ENCODE peak calls at places on chromosomes 7 and 10, in four cellular contexts. One of them, this sample, is unnamed.

GRCh38 chr10:12513775-12514663 is 164.7 kb downstream of the CAMK1D start:
- DNase-seq in fibroblast of lung: no peak
- DNase-seq in retina: peak
- DNase-seq in H54: no peak
- DNase-seq in this sample: peak

GRCh38 chr7:66617295-66617694 is 11.4 kb upstream of the KCTD7 start:
- DNase-seq in H54: no peak
- DNase-seq in retina: no peak
- DNase-seq in fibroblast of lung: no peak
- DNase-seq in this sample: no peak

GRCh38 chr10:69065406-69066361 is 22.2 kb upstream of the SRGN start:
- DNase-seq in H54: no peak
- DNase-seq in retina: no peak
- DNase-seq in fibroblast of lung: peak
- DNase-seq in this sample: no peak

GRCh38 chr7:112137141-112138101 is 68.8 kb downstream of the DOCK4 start:
- DNase-seq in H54: no peak
- DNase-seq in fibroblast of lung: no peak
- DNase-seq in retina: no peak
- DNase-seq in this sample: no peak

GRCh38 chr7:48887500-48887899 is 36.8 kb upstream of the CDC14C start:
- DNase-seq in retina: no peak
- DNase-seq in fibroblast of lung: peak
- DNase-seq in H54: peak
- DNase-seq in this sample: no peak

GRCh38 chr7:2774280-2774679 is 69.8 kb downstream of the GNA12 start:
- DNase-seq in retina: no peak
- DNase-seq in H54: no peak
- DNase-seq in fibroblast of lung: no peak
- DNase-seq in this sample: no peak

GRCh38 chr7:22350466-22351328 is 6.3 kb downstream of the RAPGEF5 start:
- DNase-seq in H54: no peak
- DNase-seq in fibroblast of lung: peak
- DNase-seq in retina: no peak
- DNase-seq in this sample: peak

GRCh38 chr10:30059209-30060107 is at the start of gene JCAD:
- DNase-seq in H54: peak
- DNase-seq in fibroblast of lung: no peak
- DNase-seq in retina: peak
- DNase-seq in this sample: no peak

GRCh38 chr7:104156842-104157277 is 51.0 kb downstream of the ORC5 start:
- DNase-seq in fibroblast of lung: peak
- DNase-seq in H54: no peak
- DNase-seq in retina: peak
- DNase-seq in this sample: peak

GRCh38 chr7:155438778-155439177 is 19.2 kb upstream of the EN2 start:
- DNase-seq in retina: no peak
- DNase-seq in fibroblast of lung: no peak
- DNase-seq in H54: no peak
- DNase-seq in this sample: no peak

GRCh38 chr10:108095932-108096925 is 931.7 kb upstream of the SORCS1 start:
- DNase-seq in retina: no peak
- DNase-seq in H54: no peak
- DNase-seq in fibroblast of lung: no peak
- DNase-seq in this sample: no peak

GRCh38 chr10:58641095-58641531 is 128.4 kb downstream of the BICC1 start:
- DNase-seq in retina: peak
- DNase-seq in fibroblast of lung: peak
- DNase-seq in H54: no peak
- DNase-seq in this sample: peak

GRCh38 chr7:91325731-91326130 is 61.5 kb downstream of the FZD1 start:
- DNase-seq in H54: no peak
- DNase-seq in fibroblast of lung: peak
- DNase-seq in retina: no peak
- DNase-seq in this sample: no peak

GRCh38 chr10:59234814-59235429 is 58.5 kb downstream of the PHYHIPL start:
- DNase-seq in H54: no peak
- DNase-seq in fibroblast of lung: peak
- DNase-seq in retina: no peak
- DNase-seq in this sample: no peak

GRCh38 chr10:114685456-114685855 is 27.4 kb upstream of the ABLIM1 start:
- DNase-seq in retina: no peak
- DNase-seq in fibroblast of lung: no peak
- DNase-seq in H54: no peak
- DNase-seq in this sample: no peak

GRCh38 chr7:151202836-151203235 is 7.5 kb downstream of the H2BK1 start:
- DNase-seq in retina: no peak
- DNase-seq in H54: no peak
- DNase-seq in fibroblast of lung: no peak
- DNase-seq in this sample: no peak

GRCh38 chr10:71456631-71457030 is 59.9 kb downstream of the CDH23 start:
- DNase-seq in H54: no peak
- DNase-seq in retina: no peak
- DNase-seq in fibroblast of lung: no peak
- DNase-seq in this sample: no peak

GRCh38 chr7:81447351-81447952 is 322.4 kb downstream of the HGF start:
- DNase-seq in fibroblast of lung: peak
- DNase-seq in retina: no peak
- DNase-seq in H54: no peak
- DNase-seq in this sample: no peak

GRCh38 chr10:114768394-114768786 is 53.2 kb upstream of the FHIP2A start:
- DNase-seq in fibroblast of lung: no peak
- DNase-seq in retina: peak
- DNase-seq in H54: no peak
- DNase-seq in this sample: no peak

GRCh38 chr7:156148547-156148946 is 336.3 kb upstream of the SHH start:
- DNase-seq in retina: no peak
- DNase-seq in fibroblast of lung: no peak
- DNase-seq in H54: no peak
- DNase-seq in this sample: no peak

GRCh38 chr10:101781984-101782810 is 1.0 kb downstream of the NPM3 start:
- DNase-seq in fibroblast of lung: no peak
- DNase-seq in retina: no peak
- DNase-seq in H54: no peak
- DNase-seq in this sample: no peak

GRCh38 chr7:82442492-82443043 is 1.0 kb downstream of the CACNA2D1 start:
- DNase-seq in fibroblast of lung: peak
- DNase-seq in H54: no peak
- DNase-seq in retina: peak
- DNase-seq in this sample: no peak

GRCh38 chr7:89994483-89994882 is 159.8 kb upstream of the STEAP1 start:
- DNase-seq in fibroblast of lung: no peak
- DNase-seq in H54: no peak
- DNase-seq in retina: no peak
- DNase-seq in this sample: no peak

GRCh38 chr10:86339226-86339865 is 27.2 kb downstream of the GRID1 start:
- DNase-seq in retina: no peak
- DNase-seq in H54: no peak
- DNase-seq in fibroblast of lung: no peak
- DNase-seq in this sample: no peak

GRCh38 chr7:151020231-151020630 is 4.1 kb downstream of the ATG9B start:
- DNase-seq in retina: peak
- DNase-seq in fibroblast of lung: no peak
- DNase-seq in H54: no peak
- DNase-seq in this sample: no peak

GRCh38 chr10:88110355-88110754 is 246.9 kb downstream of the PTEN start:
- DNase-seq in retina: no peak
- DNase-seq in H54: peak
- DNase-seq in fibroblast of lung: peak
- DNase-seq in this sample: no peak

GRCh38 chr10:124231188-124232135 is 138.1 kb upstream of the CHST15 start:
- DNase-seq in H54: no peak
- DNase-seq in retina: no peak
- DNase-seq in fibroblast of lung: no peak
- DNase-seq in this sample: no peak

GRCh38 chr10:48491422-48492139 is 113.3 kb downstream of the ARHGAP22 start:
- DNase-seq in H54: no peak
- DNase-seq in fibroblast of lung: no peak
- DNase-seq in retina: no peak
- DNase-seq in this sample: no peak

GRCh38 chr7:72281325-72281724 is 130.8 kb downstream of the CALN1 start:
- DNase-seq in H54: no peak
- DNase-seq in fibroblast of lung: no peak
- DNase-seq in retina: no peak
- DNase-seq in this sample: no peak

GRCh38 chr10:95841711-95842498 is 65.9 kb upstream of the CC2D2B start:
- DNase-seq in retina: peak
- DNase-seq in H54: peak
- DNase-seq in fibroblast of lung: peak
- DNase-seq in this sample: no peak

GRCh38 chr7:40889099-40889498 is 754.3 kb downstream of the SUGCT start:
- DNase-seq in H54: no peak
- DNase-seq in retina: no peak
- DNase-seq in fibroblast of lung: no peak
- DNase-seq in this sample: no peak

GRCh38 chr10:36802523-36803153 is 322.8 kb upstream of the ANKRD30A start:
- DNase-seq in fibroblast of lung: peak
- DNase-seq in retina: peak
- DNase-seq in H54: no peak
- DNase-seq in this sample: no peak

GRCh38 chr7:26853788-26854393 is 10.5 kb downstream of the SKAP2 start:
- DNase-seq in retina: peak
- DNase-seq in H54: no peak
- DNase-seq in fibroblast of lung: peak
- DNase-seq in this sample: no peak

GRCh38 chr10:63633677-63634487 is 112.7 kb downstream of the REEP3 start:
- DNase-seq in fibroblast of lung: peak
- DNase-seq in H54: peak
- DNase-seq in retina: peak
- DNase-seq in this sample: no peak

GRCh38 chr7:54788664-54789063 is 29.7 kb upstream of the SEC61G start:
- DNase-seq in fibroblast of lung: peak
- DNase-seq in retina: peak
- DNase-seq in H54: peak
- DNase-seq in this sample: no peak

GRCh38 chr7:141544831-141545230 is 6.4 kb upstream of the AGK start:
- DNase-seq in H54: no peak
- DNase-seq in retina: no peak
- DNase-seq in fibroblast of lung: no peak
- DNase-seq in this sample: no peak

GRCh38 chr10:88213206-88213605 is 349.8 kb downstream of the PTEN start:
- DNase-seq in H54: no peak
- DNase-seq in retina: no peak
- DNase-seq in fibroblast of lung: no peak
- DNase-seq in this sample: no peak

GRCh38 chr10:22435650-22436049 is 90.4 kb downstream of the SPAG6 start:
- DNase-seq in retina: no peak
- DNase-seq in fibroblast of lung: no peak
- DNase-seq in H54: no peak
- DNase-seq in this sample: no peak

GRCh38 chr7:140048138-140048537 is 14.6 kb downstream of the PARP12 start:
- DNase-seq in retina: no peak
- DNase-seq in H54: no peak
- DNase-seq in fibroblast of lung: no peak
- DNase-seq in this sample: no peak

This sample was measured in NCI-H2029 treated with DMSO at 0.1 percent for 48 hours.